ENCODE peak calls at places on chromosome 18, in five cellular contexts. L is ovary, B is Peyer's patch, Y is heart left ventricle, Q is prostate gland. J is an unnamed sample.

GRCh38 chr18:35983818-35984217 is 11.3 kb downstream of the RMP24 start:
- DNase-seq in L (no peak), B (no peak), Y (no peak), Q (no peak), J (no peak)

GRCh38 chr18:21112140-21112473 is 494 bp upstream of the ROCK1 start:
- DNase-seq in L (no peak), B (no peak), Y (no peak), Q (no peak), J (no peak)

GRCh38 chr18:13258792-13259385 is 40.3 kb downstream of the LDLRAD4 start:
- DNase-seq in L (no peak), B (no peak), Y (no peak), Q (no peak), J (no peak)

GRCh38 chr18:24063121-24063731 is 48.7 kb downstream of the TTC39C start:
- DNase-seq in L (no peak), B (no peak), Y (no peak), Q (no peak), J (no peak)

GRCh38 chr18:59459352-59460059 is 100.4 kb upstream of the LMAN1 start:
- DNase-seq in L (no peak), B (no peak), Y (no peak), Q (no peak), J (no peak)

GRCh38 chr18:40813116-40813515 is 1141.9 kb upstream of the PIK3C3 start:
- DNase-seq in L (no peak), B (no peak), Y (no peak), Q (no peak), J (no peak)

GRCh38 chr18:23487738-23488625 is 15.3 kb upstream of the RMC1 start:
- DNase-seq in L (no peak), B (no peak), Y (no peak), Q (no peak), J (no peak)

GRCh38 chr18:76328145-76328544 is 166.9 kb downstream of the ZNF516 start:
- DNase-seq in L (no peak), B (no peak), Y (no peak), Q (no peak), J (no peak)

GRCh38 chr18:51559902-51560287 is 362.4 kb upstream of the MEX3C start:
- DNase-seq in L (no peak), B (no peak), Y (no peak), Q (no peak), J (no peak)

GRCh38 chr18:75531851-75532241 is 104.3 kb upstream of the SMIM21 start:
- DNase-seq in L (no peak), B (no peak), Y (no peak), Q (no peak), J (no peak)

GRCh38 chr18:59021500-59021899 is 118.2 kb upstream of the SEC11C start:
- DNase-seq in L (no peak), B (no peak), Y (no peak), Q (no peak), J (no peak)

GRCh38 chr18:76339246-76339620 is 155.8 kb downstream of the ZNF516 start:
- DNase-seq in L (no peak), B (no peak), Y (no peak), Q (no peak), J (no peak)

GRCh38 chr18:76459687-76460350 is 35.2 kb downstream of the ZNF516 start:
- DNase-seq in L (peak), B (no peak), Y (no peak), Q (peak), J (peak)

GRCh38 chr18:21831413-21831831 is 90.8 kb downstream of the MIB1 start:
- DNase-seq in L (no peak), B (no peak), Y (peak), Q (no peak), J (no peak)

GRCh38 chr18:48166971-48167370 is 236.5 kb upstream of the SMAD2 start:
- DNase-seq in L (peak), B (peak), Y (peak), Q (no peak), J (peak)

GRCh38 chr18:10892801-10893595 is 256.4 kb downstream of the PIEZO2 start:
- DNase-seq in L (no peak), B (no peak), Y (no peak), Q (no peak), J (no peak)

GRCh38 chr18:3830604-3831003 is 380.6 kb downstream of the TGIF1 start:
- DNase-seq in L (no peak), B (no peak), Y (no peak), Q (no peak), J (no peak)
- TF ChIP-seq CTCF in L (no peak), B (no peak), Y (no peak), Q (no peak), J (no peak)

GRCh38 chr18:34970106-34970505 is 71.1 kb upstream of the MAPRE2 start:
- DNase-seq in L (no peak), B (no peak), Y (no peak), Q (no peak), J (no peak)

GRCh38 chr18:34959989-34960388 is 81.2 kb upstream of the MAPRE2 start:
- DNase-seq in L (no peak), B (no peak), Y (no peak), Q (no peak), J (no peak)

GRCh38 chr18:34971313-34971712 is 69.9 kb upstream of the MAPRE2 start:
- DNase-seq in L (no peak), B (no peak), Y (no peak), Q (no peak), J (no peak)

GRCh38 chr18:34965108-34965507 is 76.1 kb upstream of the MAPRE2 start:
- DNase-seq in L (no peak), B (no peak), Y (no peak), Q (no peak), J (no peak)

GRCh38 chr18:34965511-34965910 is 75.7 kb upstream of the MAPRE2 start:
- DNase-seq in L (no peak), B (no peak), Y (no peak), Q (no peak), J (no peak)
- TF ChIP-seq POLR2A in L (no peak), B (no peak), Y (no peak), Q (no peak), J (no peak)

GRCh38 chr18:9537638-9538037 is 62.3 kb downstream of the RALBP1 start:
- DNase-seq in L (peak), B (no peak), Y (no peak), Q (no peak), J (no peak)

GRCh38 chr18:9534844-9535243 is 59.5 kb downstream of the RALBP1 start:
- DNase-seq in L (no peak), B (no peak), Y (no peak), Q (no peak), J (no peak)

GRCh38 chr18:9531791-9532410 is 56.6 kb downstream of the RALBP1 start:
- DNase-seq in L (no peak), B (no peak), Y (no peak), Q (no peak), J (no peak)

GRCh38 chr18:9536354-9537152 is 61.2 kb downstream of the RALBP1 start:
- DNase-seq in L (no peak), B (no peak), Y (no peak), Q (no peak), J (no peak)

GRCh38 chr18:9535430-9535972 is 60.2 kb downstream of the RALBP1 start:
- DNase-seq in L (peak), B (no peak), Y (no peak), Q (no peak), J (no peak)
- TF ChIP-seq CTCF in L (no peak), B (no peak), Y (no peak), Q (no peak), J (no peak)

DNA sequence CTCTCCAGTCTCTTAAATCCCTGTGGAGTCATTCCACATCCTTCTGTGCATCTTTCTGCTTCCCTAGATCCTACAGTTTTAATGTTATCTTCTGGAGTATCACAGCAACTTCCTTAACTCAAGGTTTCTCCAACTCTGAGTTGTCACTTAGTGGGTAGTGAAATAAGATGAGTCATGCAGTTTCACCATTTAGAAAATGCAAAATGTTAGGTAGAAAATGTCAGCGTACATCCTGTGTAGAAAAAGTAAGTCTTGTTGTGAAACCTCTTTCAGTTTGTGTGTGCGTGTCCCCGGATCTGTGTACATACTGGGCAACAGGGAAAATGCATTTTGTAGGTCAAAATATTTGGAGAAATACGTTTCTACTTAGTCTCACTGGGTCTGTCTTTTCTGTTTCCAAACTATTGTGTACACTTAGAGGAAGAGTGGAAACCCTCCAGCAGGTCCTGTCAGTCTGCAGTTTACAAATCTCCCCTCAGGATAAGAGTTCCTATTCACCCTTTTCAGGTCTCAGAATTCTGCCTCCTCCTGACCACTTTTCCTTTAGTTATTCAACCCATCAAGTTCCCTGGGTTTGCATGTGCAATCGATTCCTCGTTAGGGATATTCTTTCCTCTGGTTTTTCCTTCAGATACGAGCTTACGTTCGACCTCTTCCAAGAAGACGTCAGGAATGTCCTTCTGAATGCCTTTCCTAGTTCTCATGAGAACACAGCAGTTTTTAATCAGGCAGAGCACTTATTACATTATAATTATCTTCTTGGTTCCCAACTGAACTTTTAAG is 154.8 kb downstream of the TGIF1 start:
- DNase-seq in L (no peak), B (no peak), Y (no peak), Q (no peak), J (no peak)
- TF ChIP-seq POLR2A in L (no peak), B (no peak), Y (no peak), Q (no peak), J (no peak)

GRCh38 chr18:49335677-49336076 is 124.8 kb downstream of the DYM start:
- DNase-seq in L (no peak), B (no peak), Y (no peak), Q (no peak), J (no peak)
- TF ChIP-seq CTCF in L (no peak), B (peak), Y (no peak), Q (no peak), J (no peak)

GRCh38 chr18:79678665-79679551 is 695 bp upstream of the CTDP1 start:
- DNase-seq in L (peak), B (peak), Y (peak), Q (peak), J (peak)
- TF ChIP-seq POLR2A in L (peak), B (peak), Y (no peak), Q (peak), J (no peak)

DNA sequence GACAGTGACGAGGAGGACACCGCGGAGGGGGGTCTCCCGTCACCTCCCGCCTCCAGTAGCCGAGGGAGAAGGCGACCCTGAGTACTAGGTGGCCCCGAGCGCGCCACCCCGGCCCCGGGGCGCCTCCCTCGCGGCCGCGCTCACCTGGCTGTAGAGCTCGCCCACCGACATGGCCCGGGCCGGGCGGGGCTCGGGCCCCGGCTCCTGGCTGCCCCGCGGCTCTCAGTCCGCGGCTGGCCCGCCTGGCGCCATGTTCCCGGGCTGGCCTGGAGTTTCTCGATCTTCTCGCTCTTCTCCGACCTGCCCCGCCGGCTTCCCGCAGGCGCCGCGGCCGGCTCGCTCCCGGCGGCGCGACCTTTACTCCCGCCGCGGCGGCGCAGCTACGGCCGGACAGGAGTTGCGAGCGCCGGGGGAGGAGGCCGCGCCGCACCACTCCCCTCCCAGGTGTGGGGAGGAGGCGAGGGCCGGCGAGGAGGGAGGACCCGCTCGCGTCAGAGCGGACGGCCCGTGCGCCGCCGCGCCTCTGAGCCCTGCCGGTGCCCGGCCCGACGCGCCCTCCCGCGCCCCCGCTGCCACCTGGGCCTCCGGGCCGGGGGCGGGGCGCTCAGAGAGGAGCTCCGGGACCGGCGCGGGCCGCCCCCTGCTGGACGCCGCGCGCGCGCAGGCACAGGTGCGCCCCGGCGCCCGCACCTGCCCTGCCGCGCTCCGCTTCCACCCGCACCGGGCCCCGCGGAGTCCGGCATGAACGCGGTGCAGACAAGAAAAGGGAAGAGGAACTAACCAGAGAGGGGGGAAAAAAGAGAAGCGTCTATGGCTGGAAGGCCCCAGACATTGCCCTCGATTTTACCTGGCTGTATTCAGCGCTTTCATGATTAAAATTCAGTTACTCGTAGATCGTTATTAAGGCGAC is at the start of gene MYO5B:
- DNase-seq in L (peak), B (peak), Y (no peak), Q (peak), J (no peak)
- TF ChIP-seq CTCF in L (no peak), B (peak), Y (peak), Q (peak), J (peak)

J was measured in suprapubic skin.